ENCODE peak calls at places on chromosomes 12 and 14, in five cellular contexts. C is hepatocyte, G is MM.1S, Q is GM23338, Z is fibroblast of lung. O is an unnamed sample. For H3K27me3 and H4K20me1, the result is how much of the 10 kb centered on the place peaks cover.

GRCh38 chr12:54352022-54352531 is 12.2 kb downstream of the GPR84 start:
- DNase-seq in C (peak), G (no peak), Q (peak), Z (peak), O (no peak)

GRCh38 chr12:121241203-121241970 is 31.5 kb downstream of the P2RX4 start:
- DNase-seq in C (no peak), G (no peak), Q (no peak), Z (no peak), O (no peak)

GRCh38 chr12:57430117-57430930 is 519 bp downstream of the R3HDM2 start:
- DNase-seq in C (no peak), G (peak), Q (peak), Z (peak), O (peak)

GRCh38 chr12:42128327-42128726 is 16.3 kb downstream of the GXYLT1 start:
- DNase-seq in C (no peak), G (no peak), Q (no peak), Z (no peak), O (no peak)

GRCh38 chr12:64610092-64610659 is at the start of gene RASSF3:
- DNase-seq in C (peak), G (peak), Q (peak), Z (peak), O (peak)

GRCh38 chr12:115227137-115227615 is 543.2 kb upstream of the TBX3 start:
- DNase-seq in C (peak), G (no peak), Q (no peak), Z (peak), O (no peak)

GRCh38 chr12:42776396-42776795 is 186.8 kb upstream of the PRICKLE1 start:
- DNase-seq in C (no peak), G (no peak), Q (no peak), Z (no peak), O (no peak)

GRCh38 chr12:93419388-93420034 is 22.2 kb downstream of the UBE2N start:
- DNase-seq in C (peak), G (peak), Q (peak), Z (peak), O (peak)

GRCh38 chr12:122799635-122800243 is 25.4 kb downstream of the CCDC62 start:
- DNase-seq in C (no peak), G (no peak), Q (no peak), Z (no peak), O (no peak)

GRCh38 chr12:96094201-96094600 is 58.8 kb upstream of the LTA4H start:
- DNase-seq in C (no peak), G (peak), Q (peak), Z (no peak), O (no peak)

GRCh38 chr14:54737132-54737711 is 165.4 kb downstream of the GCH1 start:
- DNase-seq in C (no peak), G (no peak), Q (no peak), Z (peak), O (no peak)

GRCh38 chr12:67355428-67356385 is 86.5 kb downstream of the CAND1 start:
- DNase-seq in C (peak), G (peak), Q (peak), Z (peak), O (peak)

GRCh38 chr12:14283489-14284144 is 81.9 kb upstream of the ATF7IP start:
- DNase-seq in C (no peak), G (no peak), Q (peak), Z (no peak), O (peak)

GRCh38 chr14:67418368-67419174 is 6.6 kb upstream of the PLEK2 start:
- DNase-seq in C (peak), G (no peak), Q (no peak), Z (no peak), O (no peak)

GRCh38 chr14:64855732-64856527 is 23.8 kb downstream of the SPTB start:
- DNase-seq in C (no peak), G (peak), Q (no peak), Z (no peak), O (no peak)

GRCh38 chr14:68810173-68811153 is 17.6 kb upstream of the ZFP36L1 start:
- DNase-seq in C (no peak), G (no peak), Q (no peak), Z (no peak), O (no peak)

GRCh38 chr12:46788247-46788887 is 37.4 kb downstream of the SLC38A4 start:
- DNase-seq in C (no peak), G (peak), Q (no peak), Z (peak), O (no peak)

GRCh38 chr12:46787496-46788055 is 38.2 kb downstream of the SLC38A4 start:
- DNase-seq in C (no peak), G (no peak), Q (no peak), Z (no peak), O (no peak)

GRCh38 chr12:46792925-46793324 is 32.9 kb downstream of the SLC38A4 start:
- DNase-seq in C (no peak), G (no peak), Q (no peak), Z (no peak), O (no peak)

GRCh38 chr12:46786774-46787173 is 39.0 kb downstream of the SLC38A4 start:
- DNase-seq in C (no peak), G (no peak), Q (no peak), Z (peak), O (no peak)

DNA sequence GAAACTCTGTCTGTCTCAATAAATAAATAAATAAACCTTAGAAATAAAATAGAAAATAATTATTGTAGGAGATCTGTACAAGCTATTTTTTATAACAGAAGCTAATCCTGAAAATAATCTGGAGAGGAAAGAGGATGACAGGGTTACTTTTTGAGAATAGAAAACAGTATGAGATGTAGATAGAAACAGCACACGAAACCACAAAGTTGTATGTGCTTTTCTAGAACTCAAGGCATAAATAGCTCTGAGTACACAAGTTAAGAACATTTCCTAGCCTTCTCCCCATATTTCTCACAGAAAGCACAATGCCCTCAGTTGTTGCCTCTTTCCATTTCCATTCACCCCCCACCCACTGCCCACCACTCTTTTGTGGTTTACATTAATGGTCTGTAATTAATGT is 35.7 kb downstream of the SLC38A4 start:
- DNase-seq in C (no peak), G (peak), Q (no peak), Z (no peak), O (no peak)
- H2AFZ ChIP-seq in C (no peak), G (no peak), Q (no peak), Z (no peak), O (no peak)

GRCh38 chr14:94779713-94780112 is 9.8 kb upstream of the GSC start:
- DNase-seq in C (no peak), G (no peak), Q (no peak), Z (no peak), O (no peak)
- H3K27me3 ChIP-seq in C (half or more), G (under half), Q (half or more), Z (under half), O (under half)

GRCh38 chr14:63508033-63508432 is 35.1 kb downstream of the PPP2R5E start:
- DNase-seq in C (no peak), G (no peak), Q (peak), Z (no peak), O (no peak)
- H4K20me1 ChIP-seq in C (under half), G (under half), Q (under half), Z (under half), O (under half)

DNA sequence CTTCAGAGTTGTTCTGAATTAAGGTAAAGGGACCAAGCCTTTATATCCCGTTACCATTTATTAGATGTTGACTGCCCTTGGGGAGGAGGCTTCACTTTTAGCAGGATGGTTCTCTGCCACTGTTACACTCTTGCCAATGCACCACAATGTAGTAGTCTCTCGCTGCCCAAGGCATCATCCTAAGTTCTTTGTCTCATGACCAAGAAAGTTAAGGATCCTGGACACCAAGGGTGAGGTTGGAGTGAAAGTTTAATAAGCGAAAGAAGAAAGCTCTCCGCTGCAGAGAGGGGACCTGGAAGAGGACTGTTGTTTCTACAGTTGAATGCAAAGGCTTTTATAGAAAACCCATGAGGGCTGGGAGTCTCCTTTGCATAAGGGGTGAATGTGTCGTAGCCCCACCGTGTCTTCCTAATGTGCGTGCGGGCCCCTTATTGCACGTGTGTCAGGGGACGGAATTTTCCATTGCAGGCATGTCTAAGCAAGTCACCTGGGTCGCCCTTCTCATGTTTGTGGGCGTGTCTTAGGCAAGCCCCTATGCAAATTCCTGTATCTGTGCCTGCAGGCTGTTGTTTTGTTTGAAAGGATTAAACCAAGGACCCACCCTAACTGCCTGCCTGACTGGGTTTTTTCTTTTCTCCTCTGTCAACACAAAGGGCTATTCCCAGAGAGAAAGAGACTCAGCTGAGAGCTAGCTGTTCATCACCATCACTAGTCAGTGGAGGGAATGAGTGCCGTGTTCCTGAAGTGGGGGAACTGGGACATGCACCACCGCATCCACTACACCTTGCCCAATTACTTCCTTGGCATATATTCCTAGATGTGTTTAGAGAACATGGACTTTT is 17.6 kb upstream of the RNASE1 start:
- DNase-seq in C (no peak), G (no peak), Q (peak), Z (no peak), O (no peak)
- H2AFZ ChIP-seq in C (no peak), G (no peak), Q (peak), Z (no peak), O (no peak)

DNA sequence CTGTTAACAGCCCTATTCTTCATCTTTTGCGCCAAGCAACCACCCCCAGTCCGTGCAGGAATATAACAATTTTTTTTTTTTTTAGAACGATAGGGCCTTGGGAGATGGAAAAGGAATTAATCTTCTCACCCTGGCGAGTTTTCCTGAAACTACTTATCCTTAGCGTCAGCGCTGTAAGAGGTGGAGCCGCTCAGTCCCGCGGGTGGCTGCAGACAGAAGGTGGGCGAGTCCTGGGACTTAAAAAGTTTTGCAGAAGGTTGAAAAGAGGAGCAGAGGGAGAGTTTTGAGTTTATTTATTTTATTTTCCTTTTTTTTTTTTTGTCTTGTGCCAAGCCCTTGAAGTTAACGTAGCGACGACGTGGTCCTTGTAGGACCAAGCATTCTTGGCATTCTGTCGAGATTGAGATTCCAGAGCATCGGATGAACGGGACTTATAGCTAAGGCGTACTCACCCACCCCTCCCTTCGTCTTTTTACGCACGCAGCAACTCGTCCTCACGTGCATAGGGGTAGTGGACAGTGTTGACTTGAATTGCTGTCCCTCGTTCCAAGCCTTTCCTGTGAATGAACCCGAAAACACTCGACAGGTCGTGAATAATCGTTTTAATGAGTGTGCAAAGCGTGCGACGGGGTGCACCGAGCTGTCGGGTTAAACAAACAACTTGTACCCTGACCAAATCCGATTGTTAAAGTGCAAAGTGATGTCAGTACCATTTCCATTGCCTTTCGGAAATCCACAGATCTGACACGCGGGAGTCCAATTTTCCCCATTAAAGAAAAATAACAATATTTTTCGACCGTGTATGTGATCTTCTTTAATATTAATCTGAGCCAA is 11.4 kb downstream of the FOXG1 start:
- DNase-seq in C (no peak), G (no peak), Q (peak), Z (no peak), O (no peak)
- H3K27me3 ChIP-seq in C (half or more), G (under half), Q (half or more), Z (under half), O (under half)

GRCh38 chr14:56119221-56119967 is 1.2 kb downstream of the PELI2 start:
- DNase-seq in C (peak), G (no peak), Q (peak), Z (peak), O (no peak)
- H4K20me1 ChIP-seq in C (under half), G (under half), Q (under half), Z (under half), O (under half)

GRCh38 chr12:2013527-2014223 is 9.4 kb upstream of the DCP1B start:
- DNase-seq in C (peak), G (no peak), Q (peak), Z (peak), O (no peak)
- H2AFZ ChIP-seq in C (no peak), G (no peak), Q (no peak), Z (no peak), O (no peak)

GRCh38 chr12:132546647-132547046 is 56.7 kb downstream of the FBRSL1 start:
- DNase-seq in C (no peak), G (no peak), Q (no peak), Z (no peak), O (no peak)
- H3K27me3 ChIP-seq in C (under half), G (under half), Q (half or more), Z (under half), O (under half)

O was measured in Karpas-422.